ENCODE peak calls at places on chromosomes 11 and 22, in six cellular contexts. R, M, Q, U, Y and A are unnamed samples.

GRCh38 chr11:44456544-44457270 is 108.8 kb upstream of the CD82 start:
- ATAC-seq in R (no peak), M (peak; percentile 96), Q (peak; percentile 54), U (peak; percentile 87), Y (no peak), A (no peak)

GRCh38 chr11:111870522-111870886 is 877 bp downstream of the ALG9 start:
- ATAC-seq in R (no peak), M (no peak), Q (peak; percentile 31), U (no peak), Y (peak; percentile 4), A (no peak)

GRCh38 chr11:10623797-10624761 is 55.6 kb upstream of the LYVE1 start:
- ATAC-seq in R (peak; percentile 77), M (peak; percentile 84), Q (peak; percentile 57), U (peak; percentile 57), Y (peak; percentile 79), A (peak; percentile 69)

GRCh38 chr22:35552186-35552842 is 11.7 kb downstream of the RASD2 start:
- ATAC-seq in R (no peak), M (peak; percentile 69), Q (peak; percentile 84), U (peak; percentile 61), Y (peak; percentile 97), A (no peak)

GRCh38 chr11:100438366-100438765 is 248.7 kb upstream of the ARHGAP42 start:
- ATAC-seq in R (no peak), M (no peak), Q (no peak), U (no peak), Y (no peak), A (no peak)

GRCh38 chr22:27195516-27195915 is 538.1 kb downstream of the MIAT start:
- ATAC-seq in R (peak; percentile 24), M (no peak), Q (no peak), U (no peak), Y (no peak), A (peak; percentile 17)

GRCh38 chr11:70603064-70603755 is 204.9 kb downstream of the CTTN start:
- ATAC-seq in R (peak; percentile 36), M (no peak), Q (peak; percentile 24), U (no peak), Y (no peak), A (no peak)

GRCh38 chr11:117684111-117684510 is 112.9 kb downstream of the DSCAML1 start:
- ATAC-seq in R (no peak), M (no peak), Q (no peak), U (no peak), Y (no peak), A (no peak)

GRCh38 chr11:2700415-2701211 is 819 bp upstream of the KCNQ1OT1 start:
- ATAC-seq in R (peak; percentile 45), M (peak; percentile 62), Q (peak; percentile 65), U (peak; percentile 60), Y (peak; percentile 66), A (peak; percentile 56)

GRCh38 chr11:81707881-81708280 is 1025.8 kb downstream of the FAM181B start:
- ATAC-seq in R (no peak), M (no peak), Q (no peak), U (no peak), Y (no peak), A (no peak)

GRCh38 chr22:27212617-27213177 is 555.3 kb downstream of the MIAT start:
- ATAC-seq in R (no peak), M (peak; percentile 86), Q (no peak), U (no peak), Y (no peak), A (peak; percentile 86)

GRCh38 chr11:130894322-130895025 is 21.8 kb downstream of the SNX19 start:
- ATAC-seq in R (no peak), M (peak; percentile 89), Q (peak; percentile 99), U (peak; percentile 98), Y (peak; percentile 100), A (no peak)

GRCh38 chr22:41603873-41604332 is 14.3 kb upstream of the PMM1 start:
- ATAC-seq in R (no peak), M (no peak), Q (peak; percentile 99), U (no peak), Y (peak; percentile 94), A (no peak)

GRCh38 chr11:45067966-45068365 is 78.5 kb upstream of the PRDM11 start:
- ATAC-seq in R (no peak), M (no peak), Q (no peak), U (no peak), Y (no peak), A (no peak)

GRCh38 chr11:20007386-20007785 is 152.9 kb downstream of the DBX1 start:
- ATAC-seq in R (no peak), M (no peak), Q (no peak), U (no peak), Y (no peak), A (no peak)

GRCh38 chr22:29385748-29386147 is 2.6 kb downstream of the AP1B1 start:
- ATAC-seq in R (no peak), M (no peak), Q (peak; percentile 64), U (no peak), Y (no peak), A (peak; percentile 19)

GRCh38 chr11:38448284-38448683 is 1850.2 kb upstream of the RAG2 start:
- ATAC-seq in R (no peak), M (no peak), Q (no peak), U (no peak), Y (no peak), A (no peak)

GRCh38 chr11:130050272-130050671 is 19.4 kb upstream of the APLP2 start:
- ATAC-seq in R (no peak), M (no peak), Q (no peak), U (no peak), Y (peak; percentile 46), A (peak; percentile 38)

GRCh38 chr11:108213784-108214183 is 8.7 kb downstream of the NPAT start:
- ATAC-seq in R (no peak), M (no peak), Q (peak; percentile 28), U (peak; percentile 98), Y (peak; percentile 14), A (no peak)

GRCh38 chr22:39845522-39845921 is 48.0 kb downstream of the ENTHD1 start:
- ATAC-seq in R (no peak), M (no peak), Q (no peak), U (no peak), Y (no peak), A (no peak)

GRCh38 chr22:46366801-46367706 is 31.5 kb downstream of the TRMU start:
- ATAC-seq in R (no peak), M (peak; percentile 34), Q (peak; percentile 34), U (peak; percentile 3), Y (peak; percentile 24), A (no peak)

GRCh38 chr11:96222102-96222501 is 120.9 kb downstream of the MAML2 start:
- ATAC-seq in R (no peak), M (peak; percentile 30), Q (peak; percentile 21), U (peak; percentile 43), Y (peak; percentile 82), A (no peak)

GRCh38 chr11:36023922-36024321 is 80.1 kb downstream of the LDLRAD3 start:
- ATAC-seq in R (no peak), M (no peak), Q (no peak), U (no peak), Y (no peak), A (no peak)

DNA sequence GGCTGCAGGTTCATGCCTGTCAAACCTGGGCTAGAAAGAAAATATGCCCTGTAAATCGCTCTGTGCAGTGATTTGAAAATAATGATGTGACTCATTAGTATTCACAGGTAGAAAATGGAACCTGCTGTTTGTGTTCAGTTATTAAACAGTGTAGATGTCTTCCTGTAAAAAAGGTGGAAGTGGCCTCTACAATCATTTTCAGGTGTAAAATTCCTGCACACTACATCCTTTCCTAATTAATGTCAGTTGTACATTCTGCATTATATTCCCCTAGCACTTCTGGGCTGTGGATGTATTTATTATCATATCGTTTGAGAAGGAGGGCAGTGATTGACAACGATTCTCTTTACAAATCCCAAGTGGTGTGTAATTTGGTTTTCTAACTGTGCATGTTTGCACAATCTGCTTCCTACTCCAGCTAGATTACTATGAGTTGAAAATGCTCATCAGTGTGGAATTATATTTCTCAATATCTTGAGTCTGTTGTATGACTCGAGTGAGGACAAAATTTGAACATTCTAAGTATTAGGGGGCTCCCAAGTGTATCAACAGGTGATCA is 454.0 kb upstream of the DDI1 start:
- ATAC-seq in R (no peak), M (no peak), Q (no peak), U (no peak), Y (no peak), A (no peak)
- TF ChIP-seq EP300 in R (no peak), M (no peak), Q (no peak), U (no peak), Y (no peak), A (no peak)

GRCh38 chr11:47573321-47573720 is 5.4 kb downstream of the KBTBD4 start:
- ATAC-seq in R (no peak), M (no peak), Q (no peak), U (no peak), Y (no peak), A (no peak)

GRCh38 chr11:47571895-47572294 is 6.5 kb downstream of the PTPMT1 start:
- ATAC-seq in R (no peak), M (no peak), Q (no peak), U (no peak), Y (no peak), A (no peak)

GRCh38 chr11:47578524-47579460 is at the start of the genes KBTBD4 and NDUFS3:
- ATAC-seq in R (peak; percentile 94), M (peak; percentile 96), Q (peak; percentile 96), U (peak; percentile 95), Y (peak; percentile 93), A (peak; percentile 94)

GRCh38 chr11:47572715-47573255 is 6.0 kb downstream of the KBTBD4 start:
- ATAC-seq in R (no peak), M (no peak), Q (no peak), U (no peak), Y (peak; percentile 8), A (no peak)

DNA sequence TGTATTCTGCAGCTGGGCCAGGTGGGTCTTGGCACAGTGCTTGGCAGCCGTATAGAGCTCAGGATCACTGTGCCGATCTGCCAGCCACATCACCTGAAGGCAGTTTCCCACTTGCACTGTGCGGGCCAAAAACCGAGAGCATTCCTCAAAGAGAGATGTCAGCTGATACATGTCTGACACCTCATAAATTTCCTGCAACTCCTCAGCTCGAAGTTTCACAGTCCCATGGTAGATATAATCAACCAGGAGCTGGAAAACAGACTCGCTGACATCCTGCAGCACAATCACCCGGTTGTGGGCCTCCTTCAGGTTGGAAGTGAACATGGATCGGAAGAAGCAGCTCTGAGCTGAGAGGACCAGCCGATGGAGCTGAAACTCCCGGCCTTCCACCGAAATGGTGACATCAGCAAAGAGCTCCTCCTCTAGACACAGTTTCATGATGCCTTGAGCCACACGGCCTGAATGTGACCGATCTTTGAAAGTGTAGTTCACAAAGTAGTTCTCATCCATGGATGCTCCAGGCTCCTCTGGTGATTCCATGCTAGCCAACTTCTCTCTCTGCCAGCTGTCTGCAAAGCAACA is 1.2 kb downstream of the KBTBD4 start:
- ATAC-seq in R (no peak), M (no peak), Q (no peak), U (no peak), Y (peak; percentile 7), A (no peak)
- H3K4me3 ChIP-seq in R (peak overlapping the region; percentile 85), M (peak overlapping the region; percentile 88), Q (peak overlapping the region; percentile 90), U (peak overlapping the region; percentile 95), Y (peak overlapping the region; percentile 97), A (no peak overlapping the region)

GRCh38 chr11:12430351-12430750 is 53.0 kb downstream of the PARVA start:
- ATAC-seq in R (no peak), M (peak; percentile 50), Q (no peak), U (no peak), Y (no peak), A (no peak)
- TF ChIP-seq EP300 in R (no peak), M (no peak), Q (no peak), U (no peak), Y (no peak), A (no peak)

DNA sequence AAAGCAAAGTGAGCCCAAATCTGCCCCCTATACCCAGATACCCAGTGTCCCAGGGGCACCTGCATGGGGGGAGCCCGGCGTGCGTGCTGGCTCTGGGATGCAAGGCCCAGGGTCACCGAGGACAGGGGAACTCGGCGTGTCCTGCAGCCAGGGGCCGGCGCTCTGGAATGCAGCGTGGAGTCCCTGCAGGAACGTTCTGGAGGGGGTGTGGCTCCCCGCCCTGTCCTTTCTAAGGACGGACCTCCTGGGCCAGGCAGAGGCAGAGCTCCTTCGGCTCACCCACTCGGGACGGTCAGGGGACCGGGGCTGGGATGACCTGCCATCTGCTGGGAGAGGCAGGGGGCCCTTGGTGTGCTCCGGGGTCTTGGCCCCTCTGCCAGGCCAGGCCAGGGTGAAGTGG is 1196.8 kb downstream of the BRD1 start:
- ATAC-seq in R (no peak), M (no peak), Q (no peak), U (no peak), Y (no peak), A (no peak)
- H3K4me3 ChIP-seq in R (no peak overlapping the region), M (no peak overlapping the region), Q (no peak overlapping the region), U (no peak overlapping the region), Y (no peak overlapping the region), A (no peak overlapping the region)